ENCODE peak calls at places on chromosomes 3 and 15, in seven cellular contexts. L is activated T-cell treated with anti-CD3 and anti-CD28 coated beads, Interleukin-2, amount 50 U/mL, for 72 hours; W is left cardiac atrium; N is PC-3; Y is naive thymus-derived CD8-positive, alpha-beta T cell; H is lower lobe of right lung; Z is stimulated activated effector memory CD8-positive, alpha-beta T cell treated with anti-CD3 and anti-CD28 coated beads, Interleukin-12 subunit alpha, Interleukin-12 subunit beta, amount 100 ng/mL, for 72 hours. Q is an unnamed sample.

GRCh38 chr3:183285318-183285717 is 32.3 kb downstream of the B3GNT5 start:
- ATAC-seq in L (no peak), W (no peak), N (no peak), Y (no peak), H (no peak), Z (no peak), Q (peak; percentile 10)

GRCh38 chr3:194720048-194720447 is 34.4 kb downstream of the FAM43A start:
- ATAC-seq in L (no peak), W (no peak), N (no peak), Y (no peak), H (no peak), Z (no peak), Q (no peak)

GRCh38 chr15:62958944-62959343 is 83.6 kb upstream of the TPM1 start:
- ATAC-seq in L (no peak), W (no peak), N (no peak), Y (no peak), H (no peak), Z (no peak), Q (no peak)

GRCh38 chr3:180594631-180595348 is 7.2 kb upstream of the TTC14 start:
- ATAC-seq in L (no peak), W (no peak), N (peak; percentile 93), Y (no peak), H (no peak), Z (no peak), Q (peak; percentile 95)

GRCh38 chr3:128235207-128235933 is 82.1 kb downstream of the EEFSEC start:
- ATAC-seq in L (no peak), W (no peak), N (no peak), Y (no peak), H (peak; percentile 16), Z (no peak), Q (peak; percentile 56)

GRCh38 chr3:106341090-106341489 is 472.3 kb upstream of the CBLB start:
- ATAC-seq in L (no peak), W (no peak), N (no peak), Y (no peak), H (no peak), Z (no peak), Q (peak; percentile 88)

GRCh38 chr3:64932016-64932518 is 244.3 kb upstream of the ADAMTS9 start:
- ATAC-seq in L (no peak), W (no peak), N (no peak), Y (no peak), H (no peak), Z (no peak), Q (no peak)

GRCh38 chr3:16514799-16515353 is 1.4 kb upstream of the RFTN1 start:
- ATAC-seq in L (no peak), W (no peak), N (no peak), Y (no peak), H (no peak), Z (no peak), Q (no peak)

GRCh38 chr3:184381261-184382224 is 1.7 kb downstream of the CHRD start:
- ATAC-seq in L (peak; percentile 33), W (peak; percentile 55), N (no peak), Y (peak; percentile 43), H (peak; percentile 22), Z (peak; percentile 6), Q (no peak)

GRCh38 chr15:54840999-54841398 is 355.7 kb downstream of the RSL24D1 start:
- ATAC-seq in L (no peak), W (no peak), N (no peak), Y (no peak), H (no peak), Z (no peak), Q (no peak)

GRCh38 chr15:49225572-49226281 is 55.7 kb downstream of the GALK2 start:
- ATAC-seq in L (no peak), W (peak; percentile 25), N (peak; percentile 64), Y (no peak), H (no peak), Z (no peak), Q (peak; percentile 86)

GRCh38 chr15:76150508-76150907 is 90.7 kb downstream of the TMEM266 start:
- ATAC-seq in L (no peak), W (peak; percentile 41), N (no peak), Y (peak; percentile 36), H (peak; percentile 67), Z (no peak), Q (peak; percentile 3)

GRCh38 chr3:49723301-49723630 is 485 bp downstream of the GMPPB start:
- ATAC-seq in L (peak; percentile 28), W (peak; percentile 22), N (peak; percentile 9), Y (peak; percentile 22), H (peak; percentile 46), Z (peak; percentile 41), Q (peak; percentile 5)

Q was measured in SK-N-SH treated with all-trans-retinoic acid at 6 μM for 48 hours.